ENCODE peak calls at places on chromosomes 6 and 20, in four cellular contexts. Y is MM.1S, P is nucleus accumbens, B is WTC11. X is an unnamed sample.

GRCh38 chr20:46928580-46929132 is 34.0 kb downstream of the EYA2 start:
- DNase-seq in B (no peak), P (peak), Y (no peak), X (no peak)

GRCh38 chr6:26594730-26595632 is 1.8 kb upstream of the ABT1 start:
- DNase-seq in Y (no peak), B (peak), P (no peak), X (no peak)

GRCh38 chr6:167293590-167294091 is 2.5 kb downstream of the UNC93A start:
- DNase-seq in P (no peak), B (no peak), Y (no peak), X (peak)

GRCh38 chr20:21018576-21018975 is 87.6 kb downstream of the LINC00237 start:
- DNase-seq in P (no peak), Y (no peak), B (no peak), X (no peak)

GRCh38 chr6:111550195-111550594 is 55.5 kb downstream of the TRAF3IP2 start:
- DNase-seq in B (no peak), Y (no peak), P (no peak), X (no peak)

GRCh38 chr20:25057234-25058050 is 497 bp downstream of the ACSS1 start:
- DNase-seq in Y (peak), P (peak), B (peak), X (peak)

GRCh38 chr6:42137192-42137753 is 5.1 kb downstream of the C6orf132 start:
- DNase-seq in P (no peak), B (peak), Y (no peak), X (no peak)

GRCh38 chr6:88165877-88166492 is at the start of gene CNR1:
- DNase-seq in Y (peak), P (no peak), B (peak), X (no peak)

GRCh38 chr20:8287328-8287727 is 155.3 kb downstream of the PLCB1 start:
- DNase-seq in B (no peak), Y (no peak), P (no peak), X (no peak)

GRCh38 chr6:105798057-105798456 is 288.1 kb upstream of the PRDM1 start:
- DNase-seq in P (no peak), Y (no peak), B (no peak), X (no peak)

GRCh38 chr20:931401-931800 is 15.3 kb upstream of the ANGPT4 start:
- DNase-seq in Y (no peak), P (no peak), B (no peak), X (no peak)

GRCh38 chr6:107624541-107624940 is 134.6 kb downstream of the SOBP start:
- DNase-seq in Y (no peak), B (no peak), P (no peak), X (no peak)

GRCh38 chr6:45609141-45609638 is 231.5 kb upstream of the SUPT3H start:
- DNase-seq in P (no peak), B (no peak), Y (no peak), X (no peak)

GRCh38 chr6:102229271-102229670 is 835.8 kb downstream of the GRIK2 start:
- DNase-seq in B (no peak), P (no peak), Y (no peak), X (no peak)

GRCh38 chr20:62824476-62825287 is 7.8 kb downstream of the COL9A3 start:
- DNase-seq in P (no peak), Y (peak), B (peak), X (no peak)

GRCh38 chr20:58722877-58723627 is 30.5 kb downstream of the NPEPL1 start:
- DNase-seq in B (no peak), P (no peak), Y (no peak), X (peak)

GRCh38 chr6:159121387-159121955 is 47.7 kb upstream of the FNDC1 start:
- DNase-seq in B (no peak), P (no peak), Y (no peak), X (no peak)

GRCh38 chr6:24131751-24132150 is 5.7 kb downstream of the NRSN1 start:
- DNase-seq in P (no peak), Y (no peak), B (no peak), X (no peak)

GRCh38 chr6:77669913-77670312 is 17.1 kb downstream of the MEI4 start:
- DNase-seq in Y (no peak), P (no peak), B (no peak), X (no peak)

GRCh38 chr6:108193120-108193519 is 27.3 kb downstream of the NR2E1 start:
- DNase-seq in Y (no peak), P (no peak), B (no peak), X (no peak)

GRCh38 chr6:30325873-30326445 is 768 bp upstream of the TRIM39 start:
- DNase-seq in Y (peak), B (peak), P (peak), X (no peak)

GRCh38 chr20:64146936-64147451 is 17.3 kb upstream of the MYT1 start:
- DNase-seq in Y (no peak), P (no peak), B (peak), X (peak)

GRCh38 chr6:113823916-113824315 is 33.2 kb upstream of the MARCKS start:
- DNase-seq in B (no peak), Y (no peak), P (no peak), X (no peak)

GRCh38 chr20:50372770-50373088 is 137.5 kb upstream of the PTPN1 start:
- DNase-seq in Y (no peak), B (no peak), P (no peak), X (no peak)

GRCh38 chr6:108117427-108118358 is 43.2 kb upstream of the OSTM1 start:
- DNase-seq in B (peak), Y (peak), P (no peak), X (peak)

GRCh38 chr20:38209736-38210405 is 44.8 kb upstream of the TGM2 start:
- DNase-seq in B (no peak), P (no peak), Y (no peak), X (peak)

GRCh38 chr20:2314759-2315439 is 19.1 kb downstream of the TGM3 start:
- DNase-seq in P (no peak), B (no peak), Y (no peak), X (no peak)